ENCODE peak calls at places on chromosomes 5 and 9, in five cellular contexts. One of them, this sample, is unnamed.

GRCh38 chr5:133820516-133820915 is 147.9 kb downstream of the C5orf15 start:
- DNase-seq in GM12865: no peak
- DNase-seq in glutamatergic neuron: no peak
- DNase-seq in GM06990: no peak
- DNase-seq in upper lobe of left lung: peak; percentile 47
- DNase-seq in this sample: no peak

GRCh38 chr9:108687360-108687981 is 168.3 kb downstream of the ACTL7B start:
- DNase-seq in GM12865: peak; percentile 33
- DNase-seq in glutamatergic neuron: no peak
- DNase-seq in GM06990: no peak
- DNase-seq in upper lobe of left lung: no peak
- DNase-seq in this sample: no peak

GRCh38 chr9:33133186-33133585 is 34.0 kb downstream of the B4GALT1 start:
- DNase-seq in GM12865: no peak
- DNase-seq in glutamatergic neuron: no peak
- DNase-seq in GM06990: no peak
- DNase-seq in upper lobe of left lung: peak; percentile 10
- DNase-seq in this sample: no peak

GRCh38 chr5:72046106-72046505 is 61.2 kb upstream of the MAP1B start:
- DNase-seq in GM12865: no peak
- DNase-seq in glutamatergic neuron: no peak
- DNase-seq in GM06990: no peak
- DNase-seq in upper lobe of left lung: no peak
- DNase-seq in this sample: no peak

GRCh38 chr9:135551456-135551855 is 5.5 kb downstream of the OBP2A start:
- DNase-seq in GM12865: no peak
- DNase-seq in glutamatergic neuron: no peak
- DNase-seq in GM06990: no peak
- DNase-seq in upper lobe of left lung: no peak
- DNase-seq in this sample: no peak

GRCh38 chr9:97555164-97555563 is 53.7 kb downstream of the TMOD1 start:
- DNase-seq in GM12865: no peak
- DNase-seq in glutamatergic neuron: no peak
- DNase-seq in GM06990: no peak
- DNase-seq in upper lobe of left lung: no peak
- DNase-seq in this sample: no peak

GRCh38 chr9:91197232-91198181 is 164.2 kb downstream of the AUH start:
- DNase-seq in GM12865: no peak
- DNase-seq in glutamatergic neuron: no peak
- DNase-seq in GM06990: no peak
- DNase-seq in upper lobe of left lung: peak; percentile 91
- DNase-seq in this sample: no peak

GRCh38 chr5:99644822-99645221 is 716.0 kb upstream of the CHD1 start:
- DNase-seq in GM12865: no peak
- DNase-seq in glutamatergic neuron: no peak
- DNase-seq in GM06990: no peak
- DNase-seq in upper lobe of left lung: no peak
- DNase-seq in this sample: no peak

GRCh38 chr9:69283003-69283402 is 42.0 kb upstream of the ENTREP1 start:
- DNase-seq in GM12865: no peak
- DNase-seq in glutamatergic neuron: no peak
- DNase-seq in GM06990: no peak
- DNase-seq in upper lobe of left lung: no peak
- DNase-seq in this sample: no peak

GRCh38 chr9:126489604-126490593 is 123.8 kb upstream of the LMX1B start:
- DNase-seq in GM12865: no peak
- DNase-seq in glutamatergic neuron: no peak
- DNase-seq in GM06990: no peak
- DNase-seq in upper lobe of left lung: peak; percentile 46
- DNase-seq in this sample: no peak

GRCh38 chr5:55694152-55694830 is 17.8 kb downstream of the SLC38A9 start:
- DNase-seq in GM12865: peak; percentile 51
- DNase-seq in glutamatergic neuron: no peak
- DNase-seq in GM06990: no peak
- DNase-seq in upper lobe of left lung: no peak
- DNase-seq in this sample: peak; percentile 24

GRCh38 chr5:155441849-155442248 is 428.3 kb downstream of the KIF4B start:
- DNase-seq in GM12865: no peak
- DNase-seq in glutamatergic neuron: no peak
- DNase-seq in GM06990: no peak
- DNase-seq in upper lobe of left lung: no peak
- DNase-seq in this sample: no peak

GRCh38 chr9:129630967-129631672 is 5.2 kb downstream of the NTMT1 start:
- DNase-seq in GM12865: no peak
- DNase-seq in glutamatergic neuron: no peak
- DNase-seq in GM06990: no peak
- DNase-seq in upper lobe of left lung: no peak
- DNase-seq in this sample: no peak

GRCh38 chr5:175285263-175285662 is 158.7 kb downstream of the DRD1 start:
- DNase-seq in GM12865: no peak
- DNase-seq in glutamatergic neuron: no peak
- DNase-seq in GM06990: no peak
- DNase-seq in upper lobe of left lung: no peak
- DNase-seq in this sample: no peak

GRCh38 chr9:80144856-80145255 is 573.1 kb downstream of the TLE4 start:
- DNase-seq in GM12865: no peak
- DNase-seq in glutamatergic neuron: no peak
- DNase-seq in GM06990: no peak
- DNase-seq in upper lobe of left lung: no peak
- DNase-seq in this sample: no peak

DNA sequence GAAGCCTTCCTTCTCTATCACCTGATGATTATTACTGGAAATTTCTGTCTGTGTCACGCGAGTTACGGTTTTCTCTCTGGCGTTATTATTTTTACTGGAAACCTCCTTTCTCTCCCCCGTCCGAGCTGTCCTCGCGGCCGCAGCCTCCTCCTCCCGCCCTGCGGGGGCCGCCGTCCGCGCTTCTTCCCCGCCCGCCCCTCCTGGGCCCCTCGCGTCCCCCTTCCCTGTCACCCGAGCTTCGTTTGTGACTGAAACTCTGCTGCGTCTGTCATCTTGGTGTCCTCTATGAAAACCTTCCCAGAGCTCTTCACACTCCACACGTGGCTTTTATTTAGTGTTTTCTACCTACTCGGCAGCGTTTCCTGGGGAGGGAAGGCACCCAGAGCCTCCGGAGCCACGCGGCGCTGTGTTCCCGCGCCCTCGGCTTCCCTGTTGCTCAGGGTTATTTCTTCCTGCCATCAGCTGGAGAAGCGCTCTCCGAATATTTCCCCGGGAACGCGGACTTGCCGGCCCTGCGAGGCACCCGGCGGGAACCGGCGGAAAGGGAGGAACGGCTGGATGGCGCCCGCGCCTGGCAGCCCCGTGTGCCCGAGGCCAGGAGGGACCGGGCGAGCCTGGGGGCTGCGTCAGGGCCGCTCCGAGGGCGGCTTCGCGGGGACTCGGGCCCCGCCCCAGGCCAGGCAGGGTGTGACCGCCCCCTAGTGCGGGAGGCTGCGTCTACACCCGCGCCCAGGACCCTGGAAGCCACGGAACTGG is 33.9 kb downstream of the TRIP13 start:
- DNase-seq in GM12865: no peak
- DNase-seq in glutamatergic neuron: peak; percentile 70
- DNase-seq in GM06990: no peak
- DNase-seq in upper lobe of left lung: no peak
- DNase-seq in this sample: peak; percentile 76
- TF ChIP-seq CTCF in GM12865: peak; percentile 19
- TF ChIP-seq CTCF in glutamatergic neuron: peak; percentile 69
- TF ChIP-seq CTCF in GM06990: peak; percentile 20
- TF ChIP-seq CTCF in upper lobe of left lung: no peak
- TF ChIP-seq CTCF in this sample: peak; percentile 9

DNA sequence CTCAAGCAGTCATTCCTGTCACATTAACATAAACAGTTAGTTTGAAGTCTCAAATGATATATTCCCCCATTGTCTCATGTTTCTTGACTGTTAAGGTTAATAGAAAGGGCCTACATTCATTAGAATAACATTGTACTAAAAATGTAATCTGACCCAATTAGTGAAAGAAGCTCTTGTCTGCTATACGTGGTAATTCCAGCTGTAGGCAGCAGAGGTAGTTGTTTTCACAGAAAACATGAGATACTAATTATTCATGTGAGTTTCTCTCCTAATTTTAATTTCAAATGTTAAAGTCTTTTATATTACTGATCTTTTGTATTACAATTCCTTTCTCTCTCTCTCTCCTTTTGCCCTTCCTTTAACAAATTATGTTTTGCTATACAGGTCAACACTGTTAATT is 26.0 kb upstream of the AP3B1 start:
- DNase-seq in GM12865: peak; percentile 41
- DNase-seq in glutamatergic neuron: no peak
- DNase-seq in GM06990: no peak
- DNase-seq in upper lobe of left lung: no peak
- DNase-seq in this sample: peak; percentile 18
- TF ChIP-seq CTCF in GM12865: peak; percentile 48
- TF ChIP-seq CTCF in glutamatergic neuron: peak; percentile 21
- TF ChIP-seq CTCF in GM06990: peak; percentile 54
- TF ChIP-seq CTCF in upper lobe of left lung: peak; percentile 47
- TF ChIP-seq CTCF in this sample: peak; percentile 22

DNA sequence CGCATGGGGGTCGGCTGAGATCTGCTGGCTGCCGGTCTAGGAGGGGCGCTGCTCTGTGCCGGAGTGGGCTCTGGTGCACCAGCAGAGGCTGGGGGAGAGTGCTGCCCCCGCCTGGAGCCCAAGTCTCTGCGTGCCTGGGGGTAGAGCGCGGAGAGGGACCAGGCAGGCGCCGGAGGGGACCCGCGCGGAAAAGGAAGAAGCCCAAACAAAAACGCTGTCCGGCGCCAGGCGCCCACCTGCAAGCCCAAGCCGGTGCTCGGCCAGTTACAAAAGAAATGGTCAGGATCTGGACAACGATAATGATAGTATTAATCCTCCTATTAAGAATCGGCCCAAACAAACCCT is 575 bp upstream of the S1PR3 start:
- DNase-seq in GM12865: no peak
- DNase-seq in glutamatergic neuron: peak; percentile 59
- DNase-seq in GM06990: no peak
- DNase-seq in upper lobe of left lung: no peak
- DNase-seq in this sample: no peak
- TF ChIP-seq CTCF in GM12865: no peak
- TF ChIP-seq CTCF in glutamatergic neuron: no peak
- TF ChIP-seq CTCF in GM06990: no peak
- TF ChIP-seq CTCF in upper lobe of left lung: no peak
- TF ChIP-seq CTCF in this sample: no peak

GRCh38 chr5:75412111-75412990 is 75.3 kb downstream of the HMGCR start:
- DNase-seq in GM12865: peak; percentile 4
- DNase-seq in glutamatergic neuron: no peak
- DNase-seq in GM06990: no peak
- DNase-seq in upper lobe of left lung: no peak
- DNase-seq in this sample: no peak
- TF ChIP-seq CTCF in GM12865: no peak
- TF ChIP-seq CTCF in glutamatergic neuron: no peak
- TF ChIP-seq CTCF in GM06990: no peak
- TF ChIP-seq CTCF in upper lobe of left lung: no peak
- TF ChIP-seq CTCF in this sample: no peak

DNA sequence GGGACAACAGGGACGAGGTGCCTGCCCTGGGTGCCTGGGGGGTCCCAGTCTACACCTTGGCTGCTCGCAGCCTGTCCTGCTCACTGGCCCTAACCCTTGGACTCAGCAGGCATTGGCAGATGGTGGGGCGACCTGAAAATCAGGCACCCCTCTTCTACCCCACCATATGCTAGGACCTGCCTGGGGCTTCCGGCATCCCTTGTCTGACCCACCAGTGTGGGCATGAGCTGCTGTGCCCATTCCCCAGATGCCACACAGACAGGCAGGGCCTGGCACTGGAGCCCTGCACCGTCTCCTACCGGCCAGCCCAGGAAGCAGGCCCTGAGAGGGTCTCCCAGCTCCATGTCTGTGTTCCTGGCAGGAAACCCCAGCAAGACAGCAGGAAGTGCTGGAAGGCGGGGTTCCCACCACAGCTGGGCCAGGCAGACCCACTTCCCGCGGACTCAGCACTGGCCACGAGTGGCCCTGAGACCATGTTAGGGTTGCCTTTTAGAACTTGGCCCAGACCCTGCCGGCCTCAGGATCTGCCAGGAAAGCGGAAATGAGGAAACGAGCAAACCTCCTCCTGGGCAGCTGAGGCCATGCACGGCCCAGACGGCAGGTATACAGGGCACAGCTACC is 3.1 kb downstream of the NINJ1 start:
- DNase-seq in GM12865: no peak
- DNase-seq in glutamatergic neuron: no peak
- DNase-seq in GM06990: no peak
- DNase-seq in upper lobe of left lung: peak; percentile 58
- DNase-seq in this sample: no peak
- TF ChIP-seq CTCF in GM12865: no peak
- TF ChIP-seq CTCF in glutamatergic neuron: no peak
- TF ChIP-seq CTCF in GM06990: no peak
- TF ChIP-seq CTCF in upper lobe of left lung: no peak
- TF ChIP-seq CTCF in this sample: no peak

GRCh38 chr9:105401651-105402050 is 46.2 kb upstream of the FSD1L start:
- DNase-seq in GM12865: no peak
- DNase-seq in glutamatergic neuron: no peak
- DNase-seq in GM06990: no peak
- DNase-seq in upper lobe of left lung: no peak
- DNase-seq in this sample: no peak
- TF ChIP-seq CTCF in GM12865: no peak
- TF ChIP-seq CTCF in glutamatergic neuron: no peak
- TF ChIP-seq CTCF in GM06990: no peak
- TF ChIP-seq CTCF in upper lobe of left lung: no peak
- TF ChIP-seq CTCF in this sample: no peak

GRCh38 chr5:24642022-24642421 is 2.8 kb downstream of the CDH10 start:
- DNase-seq in GM12865: peak; percentile 0
- DNase-seq in glutamatergic neuron: no peak
- DNase-seq in GM06990: no peak
- DNase-seq in upper lobe of left lung: no peak
- DNase-seq in this sample: no peak
- TF ChIP-seq CTCF in GM12865: peak; percentile 18
- TF ChIP-seq CTCF in glutamatergic neuron: peak; percentile 79
- TF ChIP-seq CTCF in GM06990: peak; percentile 15
- TF ChIP-seq CTCF in upper lobe of left lung: peak; percentile 37
- TF ChIP-seq CTCF in this sample: no peak

DNA sequence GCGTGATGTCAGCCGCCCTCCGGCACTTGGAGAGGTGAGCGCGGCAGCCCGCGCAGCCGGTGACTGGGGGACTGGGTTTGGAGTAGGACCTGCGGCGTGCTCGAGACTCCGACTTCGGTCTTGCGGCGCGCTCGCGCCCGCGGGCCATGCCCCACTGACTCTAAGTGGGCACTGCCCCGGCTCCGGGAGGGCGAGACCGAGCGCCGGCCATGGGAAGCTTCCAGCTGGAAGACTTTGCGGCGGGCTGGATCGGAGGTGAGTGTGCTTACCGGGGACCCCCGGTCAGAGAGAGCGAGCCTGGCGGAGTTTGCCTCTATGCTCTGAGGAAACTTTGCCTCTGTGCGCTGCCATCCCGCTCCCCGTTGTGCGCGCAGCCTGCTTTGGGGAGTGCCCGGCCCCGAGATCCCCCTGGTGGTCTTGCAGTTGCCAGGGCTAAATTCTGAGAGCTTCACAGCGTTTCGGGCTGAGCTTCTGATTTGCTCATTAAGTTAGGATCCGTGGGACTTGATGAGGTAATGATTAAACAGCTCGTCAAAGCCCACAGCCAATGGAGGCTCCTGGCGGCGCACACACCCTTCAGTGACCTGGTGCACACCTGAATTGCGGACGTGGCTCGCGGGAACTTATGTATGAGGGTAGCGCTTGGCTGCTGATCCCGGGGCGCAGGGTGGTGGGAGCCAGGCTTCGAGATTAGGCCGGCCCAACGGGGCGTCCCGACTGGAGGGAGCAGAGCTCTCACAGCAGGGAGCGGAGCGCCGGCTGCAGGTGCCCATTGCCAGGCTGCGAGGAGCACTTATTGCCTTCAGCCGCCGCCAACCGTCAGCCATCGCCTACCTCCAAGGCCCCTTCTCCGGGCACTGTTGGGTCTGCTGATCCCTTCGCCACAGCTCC is at the start of gene SLC25A48:
- DNase-seq in GM12865: peak; percentile 56
- DNase-seq in glutamatergic neuron: peak; percentile 86
- DNase-seq in GM06990: peak; percentile 40
- DNase-seq in upper lobe of left lung: no peak
- DNase-seq in this sample: no peak
- TF ChIP-seq CTCF in GM12865: no peak
- TF ChIP-seq CTCF in glutamatergic neuron: peak; percentile 92
- TF ChIP-seq CTCF in GM06990: no peak
- TF ChIP-seq CTCF in upper lobe of left lung: peak; percentile 38
- TF ChIP-seq CTCF in this sample: no peak